ENCODE peak calls at places on chromosomes 5 and 9, in four cellular contexts. E, D, T and J are unnamed samples.

GRCh38 chr5:156505101-156505500 is 178.1 kb downstream of the SGCD start:
- DNase-seq in D (no peak), T (no peak), E (no peak), J (no peak)

GRCh38 chr9:69157751-69158466 is 16.2 kb upstream of the TJP2 start:
- DNase-seq in T (no peak), D (no peak), E (no peak), J (no peak)

GRCh38 chr5:103362211-103362610 is 103.6 kb downstream of the MACIR start:
- DNase-seq in E (no peak), D (no peak), T (no peak), J (no peak)

GRCh38 chr5:88743231-88743879 is 139.6 kb downstream of the MEF2C start:
- DNase-seq in T (no peak), D (no peak), E (peak), J (no peak)

GRCh38 chr9:132250324-132251262 is 88.7 kb downstream of the NTNG2 start:
- DNase-seq in T (no peak), D (no peak), E (no peak), J (no peak)

GRCh38 chr5:151270599-151270998 is 17.6 kb downstream of the GM2A start:
- DNase-seq in E (peak), T (no peak), D (no peak), J (no peak)

GRCh38 chr5:151947924-151948323 is 23.3 kb upstream of the GLRA1 start:
- DNase-seq in E (no peak), D (no peak), T (no peak), J (no peak)

GRCh38 chr9:124286292-124286931 is 28.7 kb downstream of the NEK6 start:
- DNase-seq in T (peak), E (peak), D (no peak), J (no peak)

GRCh38 chr5:144566747-144567415 is 396.2 kb downstream of the KCTD16 start:
- DNase-seq in E (no peak), T (no peak), D (no peak), J (no peak)

GRCh38 chr9:137316012-137316981 is 14.2 kb upstream of the NRARP start:
- DNase-seq in T (peak), D (no peak), E (peak), J (no peak)

GRCh38 chr5:172496671-172497371 is 42.5 kb upstream of the SH3PXD2B start:
- DNase-seq in T (peak), E (no peak), D (no peak), J (peak)

GRCh38 chr9:32986971-32987370 is 14.5 kb downstream of the APTX start:
- DNase-seq in T (no peak), E (no peak), D (no peak), J (no peak)

GRCh38 chr5:147382776-147383175 is 127.1 kb downstream of the DPYSL3 start:
- DNase-seq in D (peak), E (peak), T (no peak), J (no peak)

GRCh38 chr9:35516481-35516880 is 26.6 kb downstream of the RUSC2 start:
- DNase-seq in T (no peak), D (no peak), E (peak), J (no peak)

GRCh38 chr5:43889238-43889637 is 286.3 kb downstream of the NNT start:
- DNase-seq in T (no peak), E (peak), D (no peak), J (no peak)

GRCh38 chr5:84191296-84191695 is 193.4 kb downstream of the EDIL3 start:
- DNase-seq in D (no peak), E (no peak), T (no peak), J (no peak)

GRCh38 chr5:171509467-171509866 is 90.0 kb downstream of the FGF18 start:
- DNase-seq in E (no peak), T (no peak), D (no peak), J (no peak)

GRCh38 chr5:14977058-14977640 is 105.6 kb upstream of the ANKH start:
- DNase-seq in E (no peak), T (no peak), D (no peak), J (no peak)

GRCh38 chr9:76912631-76913275 is 6.8 kb upstream of the PRUNE2 start:
- DNase-seq in E (no peak), T (no peak), D (no peak), J (no peak)

GRCh38 chr5:132054697-132055440 is 5.6 kb upstream of the IL3 start:
- DNase-seq in T (no peak), E (no peak), D (no peak), J (no peak)

GRCh38 chr9:72315510-72316287 is 49.3 kb downstream of the ZFAND5 start:
- DNase-seq in T (no peak), E (peak), D (peak), J (no peak)

GRCh38 chr5:154199671-154200220 is 9.2 kb downstream of the GALNT10 start:
- DNase-seq in E (no peak), T (no peak), D (no peak), J (no peak)

GRCh38 chr5:154199263-154199662 is 8.7 kb downstream of the GALNT10 start:
- DNase-seq in T (no peak), D (no peak), E (no peak), J (no peak)

GRCh38 chr5:154196955-154197652 is 6.6 kb downstream of the GALNT10 start:
- DNase-seq in T (no peak), D (no peak), E (peak), J (no peak)

GRCh38 chr5:154197801-154198461 is 7.4 kb downstream of the GALNT10 start:
- DNase-seq in D (no peak), T (no peak), E (no peak), J (no peak)

GRCh38 chr5:154198611-154199230 is 8.2 kb downstream of the GALNT10 start:
- DNase-seq in E (no peak), D (no peak), T (no peak), J (no peak)
- H3K27ac ChIP-seq in E (no peak), D (no peak), T (no peak), J (no peak)

GRCh38 chr9:130872912-130873503 is 23.6 kb downstream of the QRFP start:
- DNase-seq in T (no peak), E (no peak), D (peak), J (peak)
- H3K27ac ChIP-seq in T (no peak), E (no peak), D (peak), J (peak)

GRCh38 chr9:110047955-110048472 is 159.9 kb downstream of the C9orf152 start:
- DNase-seq in E (peak), D (no peak), T (no peak), J (no peak)
- H3K27ac ChIP-seq in E (peak), D (no peak), T (peak), J (no peak)

GRCh38 chr5:134139891-134140469 is 25.5 kb downstream of the TCF7 start:
- DNase-seq in E (no peak), T (no peak), D (no peak), J (no peak)
- H3K27ac ChIP-seq in E (no peak), T (no peak), D (no peak), J (no peak)

GRCh38 chr9:88927510-88927909 is 63.8 kb upstream of the S1PR3 start:
- DNase-seq in T (no peak), D (no peak), E (no peak), J (no peak)

GRCh38 chr9:88920645-88921044 is 70.6 kb upstream of the S1PR3 start:
- DNase-seq in E (no peak), T (no peak), D (no peak), J (no peak)

GRCh38 chr9:88925471-88925870 is 65.8 kb upstream of the S1PR3 start:
- DNase-seq in E (no peak), D (no peak), T (no peak), J (no peak)

GRCh38 chr9:88922091-88922490 is 69.2 kb upstream of the S1PR3 start:
- DNase-seq in D (no peak), T (no peak), E (no peak), J (no peak)

DNA sequence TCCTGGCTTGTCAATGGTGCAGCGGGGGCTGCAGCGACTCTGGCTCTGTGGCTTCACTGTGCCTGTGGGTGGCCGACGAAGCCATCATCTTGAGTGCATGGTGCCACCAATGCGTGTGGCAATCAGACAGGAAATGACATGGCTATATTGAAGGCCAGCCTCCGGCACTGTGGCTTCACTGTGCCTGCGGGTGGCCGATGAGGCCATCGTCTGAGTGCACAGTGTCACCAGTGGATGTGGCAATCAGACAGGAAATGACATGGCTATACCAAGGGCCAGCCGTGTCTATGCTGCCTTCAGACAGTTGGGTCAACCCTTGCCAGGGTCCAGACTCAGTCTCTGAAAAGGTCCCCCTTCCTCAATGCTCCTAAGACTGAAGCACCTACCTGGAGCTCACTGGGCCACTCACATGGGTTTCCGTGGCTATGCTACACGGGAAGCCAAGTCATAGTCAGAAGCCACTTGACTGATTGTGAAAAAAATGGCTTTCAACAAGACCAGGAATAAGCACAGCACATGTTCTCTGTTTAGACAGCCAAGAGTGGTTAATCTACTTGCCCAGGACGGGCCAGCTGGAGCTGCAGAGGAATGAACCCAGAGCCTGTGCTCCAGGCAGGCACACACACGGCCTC is 67.5 kb upstream of the S1PR3 start:
- DNase-seq in E (no peak), T (no peak), D (no peak), J (no peak)
- H3K27ac ChIP-seq in E (no peak), T (no peak), D (no peak), J (no peak)